ENCODE peak calls at places on chromosomes 1 and 21, in ten cellular contexts. D, O, Q, Y, X, Z, S, M, E and K are unnamed samples.
A peak's percentile ranks its signal among the peaks of the same experiment; 100 is the strongest.

GRCh38 chr1:78755986-78756385 is 106.4 kb downstream of the IFI44 start:
- DNase-seq in D (no peak), Q (no peak), O (no peak), Z (no peak), E (no peak), X (no peak), Y (no peak), M (no peak), S (peak; percentile 13), K (no peak)

GRCh38 chr1:232519186-232519585 is 110.7 kb downstream of the SIPA1L2 start:
- DNase-seq in X (no peak), D (no peak), M (no peak), Z (no peak), O (no peak), Q (peak; percentile 73), Y (no peak), E (no peak), S (no peak), K (no peak)

GRCh38 chr1:110684476-110684875 is 9.7 kb upstream of the KCNA3 start:
- DNase-seq in S (no peak), X (no peak), Q (no peak), Z (no peak), M (no peak), E (no peak), Y (no peak), D (no peak), O (no peak), K (no peak)

GRCh38 chr1:232486454-232487202 is 143.3 kb downstream of the SIPA1L2 start:
- DNase-seq in M (no peak), E (no peak), Z (no peak), D (no peak), O (no peak), Y (no peak), X (no peak), Q (no peak), S (no peak), K (no peak)

GRCh38 chr1:36109041-36109679 is 15.9 kb downstream of the COL8A2 start:
- DNase-seq in Z (no peak), X (peak; percentile 18), M (no peak), D (no peak), O (no peak), S (peak; percentile 82), E (peak; percentile 76), Y (no peak), Q (no peak), K (peak; percentile 58)

GRCh38 chr21:38917045-38917774 is 111.5 kb downstream of the ETS2 start:
- DNase-seq in Y (no peak), D (no peak), Z (no peak), S (no peak), O (no peak), E (no peak), Q (peak; percentile 53), X (no peak), M (peak; percentile 11), K (no peak)

GRCh38 chr1:42177551-42177981 is 13.0 kb upstream of the GUCA2A start:
- DNase-seq in X (peak; percentile 58), Z (no peak), E (peak; percentile 92), Y (peak; percentile 63), S (peak; percentile 80), Q (no peak), D (no peak), M (no peak), O (peak; percentile 53), K (peak; percentile 28)

GRCh38 chr1:245411245-245411644 is 256.5 kb downstream of the KIF26B start:
- DNase-seq in Y (no peak), D (no peak), X (peak; percentile 18), S (peak; percentile 11), M (no peak), O (no peak), Z (no peak), Q (no peak), E (peak; percentile 43), K (no peak)

GRCh38 chr1:243917863-243918565 is 68.0 kb upstream of the AKT3 start:
- DNase-seq in X (no peak), S (peak; percentile 26), Q (no peak), O (no peak), Z (no peak), M (no peak), D (no peak), Y (peak; percentile 20), E (peak; percentile 11), K (no peak)
- TF ChIP-seq CTCF in X (no peak), S (no peak), Q (no peak), O (no peak), Z (no peak), M (no peak), D (no peak), Y (no peak), E (no peak), K (no peak)

GRCh38 chr1:153535664-153536585 is at the start of gene S100A6:
- DNase-seq in X (peak; percentile 76), Y (peak; percentile 91), E (peak; percentile 94), O (peak; percentile 95), M (peak; percentile 92), Z (peak; percentile 55), D (peak; percentile 58), S (peak; percentile 86), Q (peak; percentile 97), K (peak; percentile 96)

GRCh38 chr1:153533689-153534201 is 2.0 kb downstream of the S100A6 start:
- DNase-seq in Q (peak; percentile 85), X (peak; percentile 51), Y (peak; percentile 82), O (peak; percentile 68), Z (no peak), E (peak; percentile 92), D (no peak), M (peak; percentile 54), S (peak; percentile 87), K (peak; percentile 76)

GRCh38 chr1:153536618-153537375 is 1.0 kb upstream of the S100A6 start:
- DNase-seq in Z (no peak), E (no peak), S (no peak), X (no peak), Q (peak; percentile 72), Y (no peak), O (peak; percentile 89), M (peak; percentile 84), D (no peak), K (peak; percentile 59)

GRCh38 chr1:153534226-153534932 is 1.4 kb downstream of the S100A6 start:
- DNase-seq in M (no peak), D (no peak), Y (no peak), Q (peak; percentile 79), S (peak; percentile 43), Z (no peak), O (no peak), X (no peak), E (peak; percentile 57), K (peak; percentile 52)

DNA sequence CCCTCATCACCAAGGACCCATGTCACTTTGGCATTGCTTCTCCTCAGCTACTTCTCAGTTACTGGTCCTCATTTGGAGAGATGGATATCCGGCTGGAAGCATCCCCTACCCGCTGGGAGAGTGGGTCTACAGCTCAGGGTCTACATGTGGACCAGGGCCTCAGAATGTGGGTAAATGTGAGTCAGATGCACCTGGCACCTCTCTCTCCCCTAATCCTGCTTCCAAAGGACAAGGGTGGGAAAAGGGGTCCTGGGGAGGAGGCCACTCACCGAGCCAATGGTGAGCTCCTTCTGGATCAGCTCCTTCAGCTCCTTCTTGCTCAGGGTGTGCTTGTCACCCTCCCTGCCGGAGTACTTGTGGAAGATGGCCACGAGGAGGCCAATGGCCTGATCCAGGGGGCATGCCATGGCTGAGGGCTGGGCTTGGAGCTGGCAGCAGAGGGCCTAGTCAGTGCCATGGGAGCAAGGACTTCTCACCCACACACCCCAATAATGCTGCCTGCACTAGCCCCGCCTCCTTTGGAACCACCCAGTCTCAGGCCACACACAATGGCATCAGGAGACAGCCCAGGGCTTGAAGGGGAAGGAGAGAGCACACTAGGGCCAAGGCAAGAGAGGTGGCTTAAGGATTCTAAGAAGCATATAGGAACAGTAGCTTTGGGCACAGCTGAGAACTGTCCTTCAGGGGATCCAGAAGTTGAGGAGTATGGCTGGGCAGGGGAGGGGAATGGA is 693 bp downstream of the S100A6 start:
- DNase-seq in D (no peak), X (no peak), S (peak; percentile 34), Y (peak; percentile 72), E (peak; percentile 55), Q (peak; percentile 90), M (peak; percentile 72), O (peak; percentile 82), Z (peak; percentile 39), K (peak; percentile 71)
- TF ChIP-seq CTCF in D (no peak), X (peak; percentile 5), S (no peak), Y (no peak), E (peak; percentile 35), Q (no peak), M (peak; percentile 23), O (no peak), Z (no peak), K (no peak)

GRCh38 chr21:42124826-42125570 is 53.9 kb downstream of the UMODL1 start:
- DNase-seq in S (no peak), Q (no peak), M (no peak), X (no peak), Z (no peak), O (no peak), Y (no peak), E (no peak), D (no peak), K (no peak)

GRCh38 chr21:42124081-42124480 is 53.0 kb downstream of the UMODL1 start:
- DNase-seq in Z (no peak), O (no peak), M (no peak), Q (no peak), D (no peak), E (no peak), X (no peak), S (no peak), Y (no peak), K (no peak)

GRCh38 chr21:42123509-42123908 is 52.4 kb downstream of the UMODL1 start:
- DNase-seq in D (no peak), Y (no peak), Z (no peak), E (no peak), O (no peak), Q (no peak), S (no peak), M (no peak), X (no peak), K (no peak)

GRCh38 chr21:42127164-42128125 is 56.3 kb downstream of the UMODL1 start:
- DNase-seq in Q (no peak), Y (no peak), E (no peak), S (no peak), X (no peak), Z (no peak), O (no peak), M (no peak), D (no peak), K (no peak)

DNA sequence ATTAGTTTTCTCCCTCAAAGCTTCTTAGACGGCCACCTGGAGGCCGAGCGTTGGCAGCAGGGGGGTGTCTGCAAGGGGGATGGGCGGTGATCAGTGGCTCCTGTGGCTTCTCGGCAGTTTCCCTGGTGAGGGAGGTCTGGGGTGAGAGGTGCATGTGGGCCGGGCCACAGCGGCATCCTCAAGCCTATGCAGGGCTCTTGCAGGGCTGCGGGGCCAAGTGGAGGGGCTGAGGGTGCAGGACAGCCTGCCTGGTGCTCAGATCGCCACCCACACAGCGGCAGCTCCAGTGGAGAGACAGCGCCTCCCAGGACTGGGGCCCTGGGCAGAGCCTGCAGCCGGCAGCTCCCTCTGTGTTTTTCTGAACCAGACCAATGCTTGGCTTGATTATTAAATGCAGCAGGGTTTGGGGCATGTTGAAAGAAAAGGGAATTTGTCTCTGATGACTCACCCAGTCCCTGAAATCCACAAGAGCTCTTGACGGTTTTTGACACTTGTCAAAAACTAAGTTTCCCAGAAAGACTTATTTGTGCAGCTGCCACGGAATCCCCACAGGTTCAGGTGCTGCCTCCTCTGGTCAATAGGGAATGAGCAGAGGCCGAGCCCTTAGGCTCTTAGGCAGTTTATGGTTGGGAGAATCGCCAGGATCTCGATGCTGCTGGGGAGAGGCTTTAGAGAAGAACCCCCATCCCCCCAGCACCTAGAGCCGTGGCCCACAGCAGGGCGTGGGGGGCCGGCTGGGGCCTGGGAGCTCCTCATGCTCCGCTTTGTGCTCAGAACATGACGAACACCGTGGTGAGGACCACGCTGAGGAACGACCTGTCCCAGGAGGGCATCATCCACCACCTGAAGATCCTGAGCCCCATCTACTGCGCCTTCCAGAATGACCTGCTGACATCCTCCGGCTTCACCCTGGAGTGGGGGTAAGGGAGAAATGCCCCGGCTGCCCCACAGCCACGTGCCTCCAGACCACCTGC is 54.7 kb downstream of the UMODL1 start:
- DNase-seq in D (no peak), Z (no peak), E (peak; percentile 20), S (no peak), O (no peak), M (no peak), X (peak; percentile 8), Y (no peak), Q (no peak), K (no peak)
- TF ChIP-seq CTCF in D (no peak), Z (no peak), E (peak; percentile 57), S (peak; percentile 9), O (no peak), M (no peak), X (peak; percentile 10), Y (no peak), Q (no peak), K (no peak)

DNA sequence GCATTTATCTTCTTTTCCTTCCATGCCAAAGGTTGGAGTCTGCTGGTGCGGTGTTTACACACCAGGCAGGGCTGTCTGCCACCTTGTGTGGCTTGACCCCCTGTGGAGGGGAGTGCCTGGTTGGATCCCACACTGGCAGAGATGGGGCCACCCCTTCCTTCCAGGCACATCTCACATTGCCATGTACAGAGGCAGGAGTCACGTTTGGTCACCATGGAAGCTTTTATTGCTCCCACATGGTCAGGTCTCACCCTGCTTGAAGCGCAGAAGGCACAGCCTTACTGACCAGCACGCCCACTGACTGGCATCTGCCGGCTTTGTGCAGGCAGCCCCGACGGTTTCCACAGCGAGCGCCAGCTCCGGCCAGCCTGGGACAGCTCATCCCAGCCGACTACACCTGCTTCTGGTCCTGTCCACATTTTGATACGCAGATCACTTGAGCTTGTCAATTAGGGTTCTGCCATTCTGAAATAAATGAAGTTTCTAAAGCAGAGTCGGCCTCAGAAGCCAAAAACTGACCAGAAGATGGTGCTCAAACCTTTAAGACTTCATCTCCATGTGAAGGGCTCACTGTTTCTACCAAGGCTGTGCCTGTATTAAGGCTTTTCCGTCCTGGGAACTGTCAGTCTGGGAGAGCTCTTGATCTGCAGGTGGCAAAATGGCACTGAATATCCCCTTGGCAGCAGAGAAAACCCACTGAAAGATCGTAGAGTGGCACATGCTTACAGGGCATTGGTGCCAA is 35.6 kb upstream of the EPHA8 start:
- DNase-seq in D (no peak), Q (no peak), S (no peak), X (no peak), Y (no peak), E (no peak), O (no peak), Z (no peak), M (no peak), K (no peak)
- TF ChIP-seq CTCF in D (no peak), Q (no peak), S (peak; percentile 7), X (peak; percentile 14), Y (peak; percentile 27), E (peak; percentile 30), O (no peak), Z (no peak), M (no peak), K (no peak)